ENCODE peak calls at places on chromosomes 16 and 17, in seven cellular contexts. T, S, H, Y, F, M and A are unnamed samples. For H3K4me1, the result is how much of the 10 kb centered on the place peaks cover.

GRCh38 chr16:73076291-73076959 is 28.5 kb upstream of the ZFHX3 start:
- DNase-seq in S (no peak), H (no peak), M (no peak), F (peak), Y (no peak), T (no peak), A (no peak)

GRCh38 chr16:58124601-58124915 is 4.6 kb downstream of the CFAP20 start:
- DNase-seq in Y (peak), T (no peak), M (no peak), F (peak), S (no peak), H (no peak), A (no peak)

GRCh38 chr16:53736297-53736696 is 32.3 kb downstream of the FTO start:
- DNase-seq in M (no peak), S (no peak), Y (no peak), F (no peak), T (no peak), H (no peak), A (no peak)

GRCh38 chr16:30065943-30066881 is 652 bp downstream of the ALDOA start:
- DNase-seq in Y (no peak), H (peak), T (no peak), M (no peak), S (no peak), F (peak), A (peak)

GRCh38 chr16:84765606-84766580 is 53.9 kb upstream of the CRISPLD2 start:
- DNase-seq in F (no peak), Y (no peak), H (no peak), S (no peak), M (no peak), T (no peak), A (no peak)

GRCh38 chr16:89324056-89325010 is 106.8 kb downstream of the ZNF778 start:
- DNase-seq in T (peak), S (no peak), M (no peak), Y (peak), F (peak), H (peak), A (no peak)

GRCh38 chr17:7852262-7852670 is 2.6 kb upstream of the TMEM88 start:
- DNase-seq in S (no peak), H (peak), F (no peak), T (peak), Y (no peak), M (no peak), A (no peak)

GRCh38 chr16:75263963-75264445 is 12.6 kb upstream of the BCAR1 start:
- DNase-seq in S (no peak), Y (peak), H (peak), F (peak), T (peak), M (no peak), A (no peak)

GRCh38 chr17:47266782-47267181 is 13.2 kb downstream of the ITGB3 start:
- DNase-seq in S (no peak), Y (no peak), H (no peak), T (no peak), M (no peak), F (no peak), A (no peak)

GRCh38 chr17:2394775-2395191 is 6.1 kb downstream of the MNT start:
- DNase-seq in M (no peak), H (no peak), S (no peak), Y (no peak), F (no peak), T (no peak), A (no peak)

GRCh38 chr16:17335826-17336492 is 134.8 kb downstream of the XYLT1 start:
- DNase-seq in Y (no peak), H (no peak), M (no peak), S (no peak), F (no peak), T (no peak), A (no peak)

GRCh38 chr17:77580956-77581355 is 377.5 kb upstream of the TNRC6C start:
- DNase-seq in Y (no peak), H (no peak), F (no peak), S (no peak), T (no peak), M (no peak), A (no peak)

GRCh38 chr16:14486520-14487303 is 143.3 kb downstream of the PARN start:
- DNase-seq in S (peak), F (peak), H (peak), Y (peak), M (peak), T (peak), A (peak)

GRCh38 chr17:74454197-74455024 is 12.0 kb upstream of the CD300A start:
- DNase-seq in S (peak), T (peak), F (peak), M (peak), Y (no peak), H (peak), A (peak)

GRCh38 chr17:14389656-14390055 is 88.8 kb downstream of the HS3ST3B1 start:
- DNase-seq in T (no peak), H (no peak), F (no peak), S (no peak), M (no peak), Y (no peak), A (no peak)

GRCh38 chr17:61420128-61420527 is 20.5 kb downstream of the TBX2 start:
- DNase-seq in H (no peak), S (no peak), Y (no peak), M (no peak), F (no peak), T (no peak), A (no peak)

GRCh38 chr16:66924527-66925321 is 611 bp downstream of the RRAD start:
- DNase-seq in S (peak), M (no peak), Y (peak), F (peak), H (peak), T (peak), A (peak)

GRCh38 chr16:2468725-2469398 is 2.2 kb upstream of the NTN3 start:
- DNase-seq in S (peak), T (no peak), H (peak), F (peak), Y (no peak), M (no peak), A (peak)

GRCh38 chr17:82807101-82807500 is 32.7 kb downstream of the ZNF750 start:
- DNase-seq in S (no peak), H (no peak), Y (no peak), F (peak), M (no peak), T (no peak), A (no peak)

GRCh38 chr17:74231846-74232713 is 18.7 kb downstream of the TTYH2 start:
- DNase-seq in M (no peak), S (no peak), H (peak), Y (no peak), F (no peak), T (no peak), A (no peak)

GRCh38 chr16:50683689-50684374 is 2.7 kb upstream of the SNX20 start:
- DNase-seq in Y (no peak), M (no peak), T (no peak), F (peak), S (no peak), H (no peak), A (no peak)

GRCh38 chr17:77323413-77324171 is 182.8 kb downstream of the SEC14L1 start:
- DNase-seq in M (no peak), S (peak), H (no peak), F (peak), Y (peak), T (peak), A (peak)

GRCh38 chr16:4868046-4868445 is 20.8 kb downstream of the UBN1 start:
- DNase-seq in S (no peak), M (no peak), Y (no peak), F (no peak), T (no peak), H (no peak), A (no peak)

GRCh38 chr17:76554131-76554530 is 14.3 kb downstream of the PRCD start:
- DNase-seq in M (no peak), Y (no peak), T (peak), H (peak), F (no peak), S (no peak), A (no peak)

GRCh38 chr16:30456302-30456701 is 10.6 kb upstream of the SEPHS2 start:
- DNase-seq in S (no peak), M (no peak), T (no peak), H (no peak), Y (no peak), F (no peak), A (no peak)

GRCh38 chr17:65054602-65055001 is 1.9 kb downstream of the GNA13 start:
- DNase-seq in S (no peak), M (no peak), T (no peak), F (no peak), H (no peak), Y (peak), A (no peak)

GRCh38 chr17:67139784-67140665 is 95.7 kb downstream of the CACNG1 start:
- DNase-seq in S (no peak), Y (peak), H (peak), M (no peak), F (no peak), T (no peak), A (peak)

GRCh38 chr17:72725432-72726068 is 366.9 kb downstream of the SLC39A11 start:
- DNase-seq in Y (peak), S (peak), T (no peak), H (peak), F (no peak), M (peak), A (peak)

GRCh38 chr16:48252013-48252412 is 4.7 kb upstream of the ABCC11 start:
- DNase-seq in S (no peak), F (no peak), T (no peak), M (no peak), H (peak), Y (no peak), A (no peak)

GRCh38 chr17:81019563-81020442 is 15.1 kb upstream of the BAIAP2 start:
- DNase-seq in H (no peak), T (no peak), M (no peak), Y (no peak), S (no peak), F (peak), A (no peak)

GRCh38 chr17:81020767-81021497 is 14.0 kb upstream of the BAIAP2 start:
- DNase-seq in T (peak), F (peak), Y (no peak), H (peak), M (no peak), S (no peak), A (peak)

GRCh38 chr17:81022371-81022729 is 12.6 kb upstream of the BAIAP2 start:
- DNase-seq in M (no peak), S (no peak), F (peak), H (no peak), T (no peak), Y (no peak), A (no peak)

GRCh38 chr17:81021531-81022370 is 13.2 kb upstream of the BAIAP2 start:
- DNase-seq in S (no peak), F (peak), M (no peak), H (no peak), T (no peak), Y (no peak), A (no peak)

DNA sequence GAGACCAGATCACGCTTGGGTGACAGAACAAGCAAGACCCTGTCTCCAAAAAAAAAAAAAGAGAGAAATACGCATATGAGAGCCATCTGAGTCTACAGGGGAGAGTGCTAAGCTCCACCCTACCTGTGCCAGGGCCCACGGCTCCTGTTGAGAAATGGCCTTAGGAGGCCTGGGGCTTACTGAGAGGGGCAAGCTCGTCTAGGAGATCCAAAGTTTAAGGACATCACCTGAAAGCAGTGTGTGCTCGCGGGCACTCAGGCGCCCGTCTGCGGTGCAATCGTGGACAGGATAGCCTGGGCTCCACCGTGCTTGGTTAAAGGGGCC is 14.5 kb upstream of the BAIAP2 start:
- DNase-seq in T (no peak), H (no peak), S (no peak), F (peak), M (no peak), Y (no peak), A (no peak)
- H3K4me1 ChIP-seq in T (under half), H (under half), S (under half), F (under half), M (under half), Y (under half), A (under half)

GRCh38 chr17:35063514-35064223 is at the start of gene RFFL:
- DNase-seq in S (peak), H (peak), M (peak), F (peak), T (peak), Y (peak), A (peak)
- TF ChIP-seq CTCF in S (no peak), H (peak), M (no peak), F (no peak), T (no peak), Y (peak), A (peak)

GRCh38 chr17:36972905-36973304 is 24.2 kb downstream of the AATF start:
- DNase-seq in T (no peak), H (no peak), F (no peak), S (no peak), M (no peak), Y (no peak), A (no peak)
- H3K4me1 ChIP-seq in T (under half), H (under half), F (under half), S (under half), M (under half), Y (under half), A (under half)

GRCh38 chr16:21001262-21001661 is 100.7 kb downstream of the LYRM1 start:
- DNase-seq in S (peak), H (peak), M (peak), Y (peak), F (no peak), T (no peak), A (peak)
- TF ChIP-seq CTCF in S (peak), H (peak), M (peak), Y (peak), F (peak), T (no peak), A (peak)

GRCh38 chr16:27407158-27407557 is 5.2 kb downstream of the IL21R start:
- DNase-seq in T (no peak), S (no peak), Y (no peak), H (no peak), F (no peak), M (no peak), A (no peak)
- H3K4me1 ChIP-seq in T (under half), S (under half), Y (under half), H (under half), F (under half), M (under half), A (under half)

DNA sequence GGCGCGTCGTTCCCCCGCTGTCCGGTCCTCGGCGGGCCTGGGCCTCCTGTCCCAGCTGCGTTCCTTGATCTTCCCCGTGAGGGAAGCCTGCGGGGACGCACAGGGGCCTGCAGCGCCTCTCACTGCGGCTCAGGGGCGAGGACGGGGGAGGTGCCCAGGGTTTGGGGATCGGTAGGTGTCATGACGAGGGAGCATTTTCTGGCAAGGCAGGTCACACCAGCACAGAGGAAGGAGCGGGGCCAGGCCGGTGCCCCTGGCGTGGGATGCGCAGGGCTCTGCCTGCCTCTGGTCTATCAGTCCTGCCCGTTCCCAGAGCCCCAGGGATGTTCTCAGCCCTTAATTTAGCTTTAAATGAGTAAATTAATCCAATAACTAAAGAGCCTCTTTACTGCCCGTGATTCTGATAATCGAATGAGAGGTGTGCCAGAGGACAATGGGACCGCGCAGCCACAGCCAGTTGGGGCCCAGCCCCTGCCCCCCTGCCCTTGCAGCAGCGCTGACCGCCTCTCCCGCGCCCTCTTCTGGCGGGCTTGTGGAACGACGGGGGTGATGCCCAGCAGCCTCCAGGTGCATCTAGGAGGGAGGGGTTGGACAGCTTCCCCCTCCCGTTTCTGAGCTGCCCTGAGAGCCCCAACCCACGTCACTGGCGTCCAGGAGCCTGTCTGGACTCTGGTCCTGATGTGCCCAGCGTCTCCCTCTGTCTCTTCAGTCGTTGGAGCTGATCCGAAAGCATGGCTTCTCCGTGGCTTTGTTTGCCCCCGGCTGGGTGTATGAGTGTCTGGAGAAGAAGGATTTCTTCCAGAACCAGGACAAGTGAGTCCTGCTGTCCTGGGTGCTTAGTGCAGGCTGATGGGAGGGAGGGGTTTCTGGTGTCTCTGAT is 7.9 kb downstream of the ENGASE start:
- DNase-seq in Y (peak), T (no peak), H (peak), F (peak), M (peak), S (peak), A (peak)
- TF ChIP-seq CTCF in Y (peak), T (peak), H (peak), F (peak), M (peak), S (peak), A (peak)